ENCODE peak calls at places on chromosomes 6 and 20, in seven cellular contexts. One of them, this sample, is unnamed.

GRCh38 chr6:137297887-137298286 is 78.7 kb upstream of the IFNGR1 start:
- DNase-seq in dermis microvascular lymphatic vessel endothelial cell: peak; percentile 92
- DNase-seq in activated CD4-positive, alpha-beta T cell treated with anti-CD3 and anti-CD28 coated beads, Interleukin-2, amount 50 U/mL, for 24 hours: no peak
- DNase-seq in D721Med: no peak
- DNase-seq in GM06990: no peak
- DNase-seq in HepG2: no peak
- DNase-seq in AG08395: peak; percentile 11
- DNase-seq in this sample: peak; percentile 62

GRCh38 chr6:170004585-170005210 is 253.3 kb downstream of the ERMARD start:
- DNase-seq in dermis microvascular lymphatic vessel endothelial cell: no peak
- DNase-seq in AG08395: no peak
- DNase-seq in activated CD4-positive, alpha-beta T cell treated with anti-CD3 and anti-CD28 coated beads, Interleukin-2, amount 50 U/mL, for 24 hours: no peak
- DNase-seq in GM06990: no peak
- DNase-seq in D721Med: no peak
- DNase-seq in HepG2: no peak
- DNase-seq in this sample: no peak

GRCh38 chr6:163620670-163621330 is 206.3 kb downstream of the QKI start:
- DNase-seq in activated CD4-positive, alpha-beta T cell treated with anti-CD3 and anti-CD28 coated beads, Interleukin-2, amount 50 U/mL, for 24 hours: no peak
- DNase-seq in GM06990: no peak
- DNase-seq in dermis microvascular lymphatic vessel endothelial cell: no peak
- DNase-seq in AG08395: no peak
- DNase-seq in HepG2: no peak
- DNase-seq in D721Med: no peak
- DNase-seq in this sample: no peak

GRCh38 chr6:166693880-166694279 is 66.8 kb upstream of the RPS6KA2 start:
- DNase-seq in GM06990: no peak
- DNase-seq in dermis microvascular lymphatic vessel endothelial cell: no peak
- DNase-seq in D721Med: no peak
- DNase-seq in HepG2: no peak
- DNase-seq in activated CD4-positive, alpha-beta T cell treated with anti-CD3 and anti-CD28 coated beads, Interleukin-2, amount 50 U/mL, for 24 hours: no peak
- DNase-seq in AG08395: no peak
- DNase-seq in this sample: no peak

GRCh38 chr6:93403390-93403789 is 16.0 kb downstream of the EPHA7 start:
- DNase-seq in AG08395: no peak
- DNase-seq in dermis microvascular lymphatic vessel endothelial cell: no peak
- DNase-seq in activated CD4-positive, alpha-beta T cell treated with anti-CD3 and anti-CD28 coated beads, Interleukin-2, amount 50 U/mL, for 24 hours: no peak
- DNase-seq in D721Med: no peak
- DNase-seq in HepG2: no peak
- DNase-seq in GM06990: no peak
- DNase-seq in this sample: no peak

GRCh38 chr20:63052571-63053429 is 46.0 kb upstream of the BHLHE23 start:
- DNase-seq in D721Med: no peak
- DNase-seq in dermis microvascular lymphatic vessel endothelial cell: no peak
- DNase-seq in activated CD4-positive, alpha-beta T cell treated with anti-CD3 and anti-CD28 coated beads, Interleukin-2, amount 50 U/mL, for 24 hours: no peak
- DNase-seq in HepG2: no peak
- DNase-seq in GM06990: no peak
- DNase-seq in AG08395: no peak
- DNase-seq in this sample: no peak

GRCh38 chr6:10558575-10558974 is 37.4 kb downstream of the GCNT2 start:
- DNase-seq in GM06990: no peak
- DNase-seq in D721Med: no peak
- DNase-seq in activated CD4-positive, alpha-beta T cell treated with anti-CD3 and anti-CD28 coated beads, Interleukin-2, amount 50 U/mL, for 24 hours: no peak
- DNase-seq in HepG2: no peak
- DNase-seq in AG08395: no peak
- DNase-seq in dermis microvascular lymphatic vessel endothelial cell: peak; percentile 92
- DNase-seq in this sample: no peak

GRCh38 chr6:53281518-53282215 is 67.1 kb downstream of the ELOVL5 start:
- DNase-seq in dermis microvascular lymphatic vessel endothelial cell: no peak
- DNase-seq in HepG2: no peak
- DNase-seq in AG08395: no peak
- DNase-seq in activated CD4-positive, alpha-beta T cell treated with anti-CD3 and anti-CD28 coated beads, Interleukin-2, amount 50 U/mL, for 24 hours: no peak
- DNase-seq in GM06990: no peak
- DNase-seq in D721Med: no peak
- DNase-seq in this sample: no peak

GRCh38 chr20:5282561-5282960 is 34.2 kb downstream of the PROKR2 start:
- DNase-seq in GM06990: no peak
- DNase-seq in D721Med: no peak
- DNase-seq in HepG2: no peak
- DNase-seq in dermis microvascular lymphatic vessel endothelial cell: no peak
- DNase-seq in AG08395: no peak
- DNase-seq in activated CD4-positive, alpha-beta T cell treated with anti-CD3 and anti-CD28 coated beads, Interleukin-2, amount 50 U/mL, for 24 hours: no peak
- DNase-seq in this sample: no peak